ENCODE peak calls at places on chromosomes 13 and 19, in five cellular contexts. L is AG04449; U is stimulated activated CD4-positive, alpha-beta T cell treated with anti-CD3 and anti-CD28 coated beads, Interleukin-4, amount 100 ng/mL, for 1 hour; B is MV-4-11; P is activated T-cell treated with anti-CD3 and anti-CD28 coated beads, Interleukin-2, amount 50 U/mL, for 72 hours. J is an unnamed sample.

GRCh38 chr19:39430675-39431593 is 4.8 kb downstream of the RPS16 start:
- DNase-seq in U (peak), L (no peak), P (peak), B (peak), J (peak)

GRCh38 chr13:39766464-39767167 is 111.2 kb downstream of the COG6 start:
- DNase-seq in L (no peak), U (no peak), P (no peak), B (no peak), J (no peak)

GRCh38 chr19:41327499-41328156 is 17.7 kb downstream of the CCDC97 start:
- DNase-seq in P (peak), U (peak), B (peak), L (no peak), J (peak)

GRCh38 chr19:47813304-47813994 is 8.3 kb upstream of the CRX start:
- DNase-seq in L (no peak), U (peak), B (peak), P (peak), J (peak)

GRCh38 chr13:46751811-46752635 is 44.9 kb downstream of the ESD start:
- DNase-seq in B (peak), L (peak), U (peak), P (peak), J (peak)

GRCh38 chr13:113124211-113125025 is 1.8 kb downstream of the F10 start:
- DNase-seq in U (no peak), L (no peak), B (no peak), P (no peak), J (no peak)

GRCh38 chr13:50267917-50268316 is 252.7 kb downstream of the KCNRG start:
- DNase-seq in L (no peak), U (no peak), B (no peak), P (no peak), J (no peak)

GRCh38 chr19:2363419-2363818 is 3.4 kb downstream of the TMPRSS9 start:
- DNase-seq in U (no peak), L (no peak), B (no peak), P (no peak), J (no peak)

GRCh38 chr13:18992791-18993190 is 188.8 kb downstream of the TUBA3C start:
- DNase-seq in B (no peak), U (no peak), L (no peak), P (no peak), J (no peak)